ENCODE peak calls at places on chromosome X, in four cellular contexts. Z, R, X and G are unnamed samples.
A peak's percentile ranks its signal among the peaks of the same experiment; 100 is the strongest.

GRCh38 chrX:13473666-13474516 is 95.5 kb upstream of the EGFL6 start:
- DNase-seq in R (peak; percentile 40), X (no peak), Z (no peak), G (no peak)

GRCh38 chrX:114798902-114799301 is 215.0 kb downstream of the HTR2C start:
- DNase-seq in Z (no peak), R (no peak), X (no peak), G (no peak)

GRCh38 chrX:108399427-108400165 is 38.6 kb downstream of the COL4A6 start:
- DNase-seq in X (no peak), Z (no peak), R (peak; percentile 10), G (no peak)

GRCh38 chrX:11474576-11474975 is 181.4 kb downstream of the AMELX start:
- DNase-seq in Z (no peak), X (no peak), R (no peak), G (no peak)

GRCh38 chrX:129653181-129653984 is 1.4 kb downstream of the APLN start:
- DNase-seq in X (no peak), Z (no peak), R (no peak), G (no peak)

GRCh38 chrX:71871367-71871766 is 39.3 kb upstream of the NHSL2 start:
- DNase-seq in R (peak; percentile 31), X (no peak), Z (no peak), G (no peak)

GRCh38 chrX:8067754-8068469 is 103.2 kb downstream of the VCX2 start:
- DNase-seq in X (no peak), Z (no peak), R (peak; percentile 28), G (no peak)

GRCh38 chrX:47704736-47705135 is 45.8 kb upstream of the UXT start:
- DNase-seq in R (no peak), Z (no peak), X (no peak), G (no peak)

GRCh38 chrX:119008122-119008744 is 33.8 kb downstream of the LONRF3 start:
- DNase-seq in X (no peak), Z (peak; percentile 21), R (peak; percentile 30), G (peak; percentile 56)

GRCh38 chrX:155745792-155746191 is 133.0 kb upstream of the TMLHE start:
- DNase-seq in Z (peak; percentile 66), R (peak; percentile 2), X (no peak), G (peak; percentile 47)

GRCh38 chrX:25017667-25018247 is 2.0 kb upstream of the ARX start:
- DNase-seq in R (no peak), Z (no peak), X (no peak), G (no peak)

GRCh38 chrX:131072871-131073571 is 14.9 kb downstream of the ARHGAP36 start:
- DNase-seq in Z (no peak), R (no peak), X (no peak), G (no peak)

DNA sequence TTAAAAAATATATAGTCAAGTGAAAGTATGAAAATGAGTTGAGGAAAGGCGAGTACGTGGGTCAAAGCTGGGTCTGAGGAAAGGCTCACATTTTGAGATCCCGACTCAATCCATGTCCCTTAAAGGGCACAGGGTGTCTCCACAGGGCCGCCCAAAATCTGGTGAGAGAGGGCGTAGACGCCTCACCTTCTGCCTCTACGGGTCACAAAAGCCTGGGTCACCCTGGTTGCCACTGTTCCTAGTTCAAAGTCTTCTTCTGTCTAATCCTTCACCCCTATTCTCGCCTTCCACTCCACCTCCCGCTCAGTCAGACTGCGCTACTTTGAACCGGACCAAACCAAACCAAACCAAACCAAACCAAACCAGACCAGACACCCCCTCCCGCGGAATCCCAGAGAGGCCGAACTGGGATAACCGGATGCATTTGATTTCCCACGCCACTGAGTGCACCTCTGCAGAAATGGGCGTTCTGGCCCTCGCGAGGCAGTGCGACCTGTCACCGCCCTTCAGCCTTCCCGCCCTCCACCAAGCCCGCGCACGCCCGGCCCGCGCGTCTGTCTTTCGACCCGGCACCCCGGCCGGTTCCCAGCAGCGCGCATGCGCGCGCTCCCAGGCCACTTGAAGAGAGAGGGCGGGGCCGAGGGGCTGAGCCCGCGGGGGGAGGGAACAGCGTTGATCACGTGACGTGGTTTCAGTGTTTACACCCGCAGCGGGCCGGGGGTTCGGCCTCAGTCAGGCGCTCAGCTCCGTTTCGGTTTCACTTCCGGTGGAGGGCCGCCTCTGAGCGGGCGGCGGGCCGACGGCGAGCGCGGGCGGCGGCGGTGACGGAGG is at the start of gene FMR1:
- DNase-seq in R (peak; percentile 86), Z (peak; percentile 95), X (peak; percentile 90), G (peak; percentile 93)
- TF ChIP-seq POLR2A in R (peak; percentile 36), Z (no peak), X (peak; percentile 31), G (peak; percentile 52)

DNA sequence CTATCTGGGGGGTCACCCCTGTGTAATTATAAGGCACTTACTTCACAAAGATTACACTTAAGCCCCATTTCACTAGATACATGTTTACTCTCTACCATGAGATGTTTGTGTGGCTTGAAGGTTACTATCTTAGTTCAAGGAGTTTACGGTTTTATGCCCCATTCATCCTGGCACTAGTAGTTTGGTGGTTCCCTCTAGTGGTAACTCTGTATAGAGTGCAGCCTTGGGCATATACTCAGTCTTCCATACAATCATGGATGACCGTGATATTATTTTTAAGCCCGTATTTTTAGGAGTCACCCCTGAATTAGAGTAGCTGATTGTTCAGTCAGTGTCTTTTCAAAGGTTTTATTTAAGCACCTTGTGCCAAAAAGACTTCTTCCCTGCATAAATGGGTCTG is 109.9 kb upstream of the FAM47C start:
- DNase-seq in X (no peak), R (peak; percentile 0), Z (no peak), G (no peak)
- TF ChIP-seq CTCF in X (no peak), R (peak; percentile 35), Z (no peak), G (peak; percentile 32)

DNA sequence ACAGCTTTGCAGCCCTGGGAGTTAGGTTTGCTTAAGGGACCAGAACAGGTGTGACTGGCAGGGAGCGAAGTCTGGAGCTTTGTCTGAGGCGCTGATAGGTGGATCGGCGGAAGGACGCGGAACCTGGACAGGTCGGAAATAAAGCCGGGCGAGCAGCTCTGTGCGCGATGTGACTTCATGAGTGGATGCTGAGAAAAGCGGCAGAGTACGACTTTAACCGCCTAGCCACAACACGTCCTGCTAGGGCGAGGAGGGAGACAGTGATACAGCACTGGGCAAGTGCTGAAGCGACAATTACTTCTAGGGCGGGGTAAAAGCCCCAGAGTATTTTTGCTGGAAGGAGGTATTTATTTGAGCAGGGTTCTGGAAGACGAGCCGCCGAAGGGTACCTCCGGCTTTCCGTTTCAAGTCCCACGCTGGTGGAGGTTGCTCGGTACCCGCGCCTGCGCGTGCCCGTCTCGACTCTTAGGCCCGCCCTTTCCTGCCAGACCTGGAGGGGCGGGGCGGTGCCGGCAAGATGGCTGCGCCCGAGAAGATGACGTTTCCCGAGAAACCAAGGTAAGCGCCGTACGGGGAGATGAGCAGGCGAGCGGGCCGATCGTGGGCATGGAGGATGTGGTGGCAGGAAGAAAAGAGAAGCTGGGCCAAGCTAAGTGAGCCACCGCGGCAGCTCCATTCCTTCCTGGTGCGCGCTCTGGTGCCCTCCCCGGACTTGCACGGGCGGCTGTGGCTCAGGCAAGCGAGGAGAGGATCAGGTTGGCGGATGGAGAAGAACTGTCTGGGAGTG is at the start of gene ZRSR2:
- DNase-seq in R (peak; percentile 78), Z (peak; percentile 92), X (peak; percentile 68), G (peak; percentile 89)
- TF ChIP-seq POLR2A in R (peak; percentile 41), Z (peak; percentile 57), X (peak; percentile 58), G (peak; percentile 48)

GRCh38 chrX:68691921-68692320 is 44.5 kb downstream of the STARD8 start:
- DNase-seq in Z (no peak), X (no peak), R (no peak), G (no peak)
- TF ChIP-seq CTCF in Z (no peak), X (no peak), R (no peak), G (no peak)

DNA sequence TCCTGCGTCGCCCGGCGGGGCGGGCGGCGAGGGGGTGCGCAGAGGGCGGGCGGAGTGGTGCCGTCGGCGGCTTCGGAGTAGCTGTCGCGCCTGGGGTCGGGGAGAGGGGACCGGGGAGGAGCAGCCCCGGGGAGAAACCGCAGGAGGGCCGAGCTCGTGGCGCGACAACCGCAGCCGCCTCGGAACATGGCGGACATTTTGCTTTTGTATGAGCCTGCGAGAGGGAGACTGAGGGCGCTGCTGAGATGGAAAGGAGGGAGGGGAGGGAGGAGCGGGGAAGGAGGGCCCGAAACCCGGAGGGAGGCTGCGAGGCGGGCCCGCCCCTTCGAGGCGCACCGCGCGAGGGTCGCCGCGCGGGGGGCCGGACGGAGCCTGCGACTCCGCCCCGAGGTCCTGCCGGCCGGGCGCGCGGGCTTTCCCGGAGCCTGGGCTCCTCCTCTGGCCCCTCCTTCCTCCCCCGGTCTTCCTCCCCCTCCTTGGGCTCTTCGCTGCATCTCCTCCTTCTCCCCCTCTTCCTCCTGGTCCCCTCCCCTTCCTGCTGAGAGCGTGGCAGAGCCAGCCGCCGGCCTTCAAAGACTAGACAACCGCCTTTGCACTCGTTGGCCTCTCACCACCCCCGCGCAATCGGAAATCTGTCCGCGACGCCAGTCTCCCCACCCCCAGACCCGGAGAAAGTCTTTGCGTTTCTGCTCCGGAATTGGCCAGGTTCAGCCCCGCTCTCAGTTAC is 1.1 kb downstream of the INTS6L start:
- DNase-seq in Z (peak; percentile 88), X (peak; percentile 73), R (peak; percentile 85), G (peak; percentile 88)
- TF ChIP-seq POLR2A in Z (peak; percentile 85), X (no peak), R (peak; percentile 60), G (peak; percentile 76)

GRCh38 chrX:145910017-145910416 is 92.4 kb downstream of the SLITRK2 start:
- DNase-seq in R (no peak), Z (no peak), X (no peak), G (no peak)
- TF ChIP-seq CTCF in R (no peak), Z (no peak), X (no peak), G (no peak)

DNA sequence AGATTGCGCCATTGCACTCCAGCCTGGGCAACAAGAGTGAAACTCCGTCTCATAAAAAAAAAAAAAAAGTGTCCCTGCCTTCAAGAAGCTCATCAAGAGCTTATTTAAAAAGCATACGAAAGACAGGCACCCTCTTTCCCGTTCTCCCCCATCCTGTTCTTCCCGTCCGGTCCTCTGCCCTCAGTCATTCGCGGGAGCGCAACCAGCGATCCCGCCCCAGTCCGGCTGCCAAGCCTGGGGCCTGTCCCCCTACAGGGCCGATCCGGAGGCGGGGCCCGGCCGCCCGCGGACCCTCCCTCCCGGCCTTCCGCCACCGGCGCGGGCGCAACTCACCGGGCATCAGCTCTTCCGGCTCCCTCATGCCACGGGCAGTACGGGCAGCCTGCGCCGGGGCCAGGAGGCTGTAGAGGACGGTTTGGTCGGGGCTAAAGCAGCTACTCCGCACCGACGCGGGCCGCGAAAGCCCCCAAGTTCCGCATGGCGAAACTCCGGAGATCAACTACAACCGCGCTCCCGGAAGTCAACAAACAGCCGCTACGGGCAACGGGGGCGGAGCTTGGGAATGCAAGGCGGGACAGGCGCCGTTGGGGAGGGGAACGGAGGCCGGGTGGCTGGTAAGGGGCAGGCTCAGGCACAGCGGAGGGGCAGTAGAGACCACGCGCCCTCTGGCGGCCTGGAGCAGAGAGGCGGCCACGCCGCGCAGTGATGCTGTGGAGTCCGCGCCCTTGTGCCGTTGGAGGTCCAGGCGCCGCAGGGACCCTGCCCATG is at the start of gene RPGR:
- DNase-seq in R (peak; percentile 91), X (peak; percentile 93), Z (peak; percentile 95), G (peak; percentile 97)
- TF ChIP-seq POLR2A in R (peak; percentile 53), X (no peak), Z (peak; percentile 66), G (peak; percentile 41)

GRCh38 chrX:15376956-15377355 is 7.3 kb downstream of the VEGFD start:
- DNase-seq in R (peak; percentile 25), Z (no peak), X (no peak), G (no peak)

GRCh38 chrX:15384304-15384703 is at the start of gene VEGFD:
- DNase-seq in Z (no peak), R (peak; percentile 86), X (no peak), G (no peak)

GRCh38 chrX:15382809-15383208 is 1.4 kb downstream of the VEGFD start:
- DNase-seq in X (no peak), R (no peak), Z (no peak), G (no peak)
- TF ChIP-seq CTCF in X (no peak), R (peak; percentile 13), Z (no peak), G (peak; percentile 17)

GRCh38 chrX:123961268-123962005 is at the start of gene STAG2:
- DNase-seq in Z (peak; percentile 77), R (peak; percentile 85), X (peak; percentile 58), G (peak; percentile 85)
- TF ChIP-seq POLR2A in Z (peak; percentile 38), R (no peak), X (no peak), G (no peak)